ENCODE peak calls at places on chromosomes 13 and 19, in nine cellular contexts. N is endodermal cell; W is KBM-7; T is lower lobe of right lung; G is NCI-H1092; Z is activated naive CD4-positive, alpha-beta T cell treated with anti-CD3 and anti-CD28 coated beads for 36 hours; S is ELR; C is activated T-helper 1 cell treated with anti-CD3 and anti-CD28 coated beads, Interleukin-2, amount 50 U/mL, for 16 hours; U is EL. B is an unnamed sample.

GRCh38 chr19:5953680-5954213 is 24.2 kb downstream of the RANBP3 start:
- DNase-seq in N (no peak), W (peak; percentile 42), T (no peak), G (no peak), Z (peak; percentile 63), S (no peak), C (no peak), U (no peak), B (peak; percentile 48)

GRCh38 chr13:46603165-46603603 is 50.2 kb downstream of the LRCH1 start:
- DNase-seq in N (no peak), W (peak; percentile 21), T (no peak), G (no peak), Z (no peak), S (peak; percentile 25), C (no peak), U (no peak), B (peak; percentile 43)

GRCh38 chr19:3450796-3451411 is 29.4 kb downstream of the SMIM24 start:
- DNase-seq in N (no peak), W (peak; percentile 80), T (peak; percentile 70), G (no peak), Z (no peak), S (peak; percentile 100), C (no peak), U (peak; percentile 100), B (peak; percentile 99)

GRCh38 chr19:19613456-19613855 is 5.0 kb downstream of the PBX4 start:
- DNase-seq in N (no peak), W (no peak), T (no peak), G (no peak), Z (no peak), S (peak; percentile 51), C (no peak), U (peak; percentile 48), B (no peak)

GRCh38 chr13:111269508-111269907 is 50.9 kb upstream of the TEX29 start:
- DNase-seq in N (peak; percentile 59), W (no peak), T (no peak), G (no peak), Z (no peak), S (no peak), C (no peak), U (no peak), B (no peak)

GRCh38 chr13:93922063-93922462 is 557.4 kb downstream of the DCT start:
- DNase-seq in N (no peak), W (no peak), T (no peak), G (no peak), Z (no peak), S (no peak), C (no peak), U (no peak), B (no peak)

GRCh38 chr13:33070713-33071112 is 54.5 kb downstream of the KL start:
- DNase-seq in N (no peak), W (no peak), T (no peak), G (no peak), Z (no peak), S (peak; percentile 46), C (no peak), U (no peak), B (no peak)

GRCh38 chr13:60114499-60115028 is 49.2 kb downstream of the DIAPH3 start:
- DNase-seq in N (no peak), W (peak; percentile 8), T (no peak), G (no peak), Z (no peak), S (no peak), C (no peak), U (no peak), B (no peak)

GRCh38 chr19:19338082-19338481 is 17.5 kb downstream of the MAU2 start:
- DNase-seq in N (no peak), W (no peak), T (no peak), G (no peak), Z (no peak), S (no peak), C (no peak), U (peak; percentile 20), B (no peak)

GRCh38 chr13:48562296-48563066 is 29.6 kb upstream of the RCBTB2 start:
- DNase-seq in N (no peak), W (peak; percentile 91), T (no peak), G (no peak), Z (peak; percentile 76), S (peak; percentile 22), C (no peak), U (no peak), B (no peak)

GRCh38 chr19:33627526-33627925 is 5.8 kb downstream of the CHST8 start:
- DNase-seq in N (no peak), W (no peak), T (no peak), G (no peak), Z (no peak), S (no peak), C (no peak), U (no peak), B (no peak)